ENCODE peak calls at places on chromosomes 5 and 9, in eight cellular contexts. One of them, this sample, is unnamed.

GRCh38 chr9:129225815-129226214 is 47.8 kb upstream of the IER5L start:
- DNase-seq in Calu3: peak
- DNase-seq in mammary epithelial cell: peak
- DNase-seq in tibial artery: peak
- DNase-seq in MM.1S: no peak
- DNase-seq in B cell: no peak
- DNase-seq in fibroblast of pulmonary artery: peak
- DNase-seq in ovary: peak
- DNase-seq in this sample: peak

GRCh38 chr5:160252916-160253315 is 23.6 kb downstream of the FABP6 start:
- DNase-seq in Calu3: no peak
- DNase-seq in mammary epithelial cell: no peak
- DNase-seq in tibial artery: no peak
- DNase-seq in MM.1S: no peak
- DNase-seq in B cell: no peak
- DNase-seq in fibroblast of pulmonary artery: no peak
- DNase-seq in ovary: no peak
- DNase-seq in this sample: no peak

GRCh38 chr9:69044226-69045219 is 9.0 kb downstream of the FXN start:
- DNase-seq in Calu3: peak
- DNase-seq in mammary epithelial cell: peak
- DNase-seq in tibial artery: peak
- DNase-seq in MM.1S: peak
- DNase-seq in B cell: no peak
- DNase-seq in fibroblast of pulmonary artery: peak
- DNase-seq in ovary: no peak
- DNase-seq in this sample: peak

GRCh38 chr5:63564789-63565188 is 397.5 kb downstream of the HTR1A start:
- DNase-seq in Calu3: no peak
- DNase-seq in mammary epithelial cell: no peak
- DNase-seq in tibial artery: no peak
- DNase-seq in MM.1S: no peak
- DNase-seq in B cell: no peak
- DNase-seq in fibroblast of pulmonary artery: no peak
- DNase-seq in ovary: no peak
- DNase-seq in this sample: no peak

GRCh38 chr9:126154182-126154827 is 172.3 kb upstream of the MVB12B start:
- DNase-seq in Calu3: no peak
- DNase-seq in mammary epithelial cell: no peak
- DNase-seq in tibial artery: peak
- DNase-seq in MM.1S: no peak
- DNase-seq in B cell: no peak
- DNase-seq in fibroblast of pulmonary artery: no peak
- DNase-seq in ovary: no peak
- DNase-seq in this sample: no peak

GRCh38 chr5:124669956-124670671 is 76.3 kb downstream of the ZNF608 start:
- DNase-seq in Calu3: no peak
- DNase-seq in mammary epithelial cell: peak
- DNase-seq in tibial artery: no peak
- DNase-seq in MM.1S: no peak
- DNase-seq in B cell: no peak
- DNase-seq in fibroblast of pulmonary artery: peak
- DNase-seq in ovary: no peak
- DNase-seq in this sample: no peak

GRCh38 chr9:25850803-25851202 is 172.6 kb upstream of the TUSC1 start:
- DNase-seq in Calu3: no peak
- DNase-seq in mammary epithelial cell: no peak
- DNase-seq in tibial artery: no peak
- DNase-seq in MM.1S: no peak
- DNase-seq in B cell: no peak
- DNase-seq in fibroblast of pulmonary artery: no peak
- DNase-seq in ovary: no peak
- DNase-seq in this sample: no peak

GRCh38 chr9:98502311-98502975 is 206.3 kb downstream of the GABBR2 start:
- DNase-seq in Calu3: no peak
- DNase-seq in mammary epithelial cell: no peak
- DNase-seq in tibial artery: no peak
- DNase-seq in MM.1S: no peak
- DNase-seq in B cell: no peak
- DNase-seq in fibroblast of pulmonary artery: peak
- DNase-seq in ovary: no peak
- DNase-seq in this sample: no peak

GRCh38 chr9:133964463-133964862 is 27.7 kb downstream of the VAV2 start:
- DNase-seq in Calu3: no peak
- DNase-seq in mammary epithelial cell: no peak
- DNase-seq in tibial artery: no peak
- DNase-seq in MM.1S: no peak
- DNase-seq in B cell: no peak
- DNase-seq in fibroblast of pulmonary artery: no peak
- DNase-seq in ovary: no peak
- DNase-seq in this sample: no peak

GRCh38 chr9:3880851-3881250 is 355.1 kb upstream of the RFX3 start:
- DNase-seq in Calu3: no peak
- DNase-seq in mammary epithelial cell: peak
- DNase-seq in tibial artery: no peak
- DNase-seq in MM.1S: no peak
- DNase-seq in B cell: no peak
- DNase-seq in fibroblast of pulmonary artery: peak
- DNase-seq in ovary: no peak
- DNase-seq in this sample: no peak

GRCh38 chr5:179311091-179311470 is 34.2 kb downstream of the ADAMTS2 start:
- DNase-seq in Calu3: no peak
- DNase-seq in mammary epithelial cell: no peak
- DNase-seq in tibial artery: peak
- DNase-seq in MM.1S: no peak
- DNase-seq in B cell: no peak
- DNase-seq in fibroblast of pulmonary artery: no peak
- DNase-seq in ovary: no peak
- DNase-seq in this sample: no peak

GRCh38 chr9:97470076-97470475 is 31.4 kb upstream of the TMOD1 start:
- DNase-seq in Calu3: peak
- DNase-seq in mammary epithelial cell: no peak
- DNase-seq in tibial artery: no peak
- DNase-seq in MM.1S: peak
- DNase-seq in B cell: no peak
- DNase-seq in fibroblast of pulmonary artery: no peak
- DNase-seq in ovary: no peak
- DNase-seq in this sample: no peak

GRCh38 chr9:106450549-106450948 is 412.4 kb upstream of the ZNF462 start:
- DNase-seq in Calu3: no peak
- DNase-seq in mammary epithelial cell: no peak
- DNase-seq in tibial artery: no peak
- DNase-seq in MM.1S: no peak
- DNase-seq in B cell: no peak
- DNase-seq in fibroblast of pulmonary artery: no peak
- DNase-seq in ovary: no peak
- DNase-seq in this sample: no peak

GRCh38 chr5:57175586-57175985 is 1.7 kb downstream of the GPBP1 start:
- DNase-seq in Calu3: peak
- DNase-seq in mammary epithelial cell: peak
- DNase-seq in tibial artery: no peak
- DNase-seq in MM.1S: peak
- DNase-seq in B cell: peak
- DNase-seq in fibroblast of pulmonary artery: no peak
- DNase-seq in ovary: no peak
- DNase-seq in this sample: no peak

GRCh38 chr9:134518004-134518606 is 123.5 kb upstream of the COL5A1 start:
- DNase-seq in Calu3: no peak
- DNase-seq in mammary epithelial cell: no peak
- DNase-seq in tibial artery: no peak
- DNase-seq in MM.1S: no peak
- DNase-seq in B cell: no peak
- DNase-seq in fibroblast of pulmonary artery: no peak
- DNase-seq in ovary: no peak
- DNase-seq in this sample: no peak

GRCh38 chr5:1319436-1320343 is 24.8 kb upstream of the TERT start:
- DNase-seq in Calu3: no peak
- DNase-seq in mammary epithelial cell: no peak
- DNase-seq in tibial artery: no peak
- DNase-seq in MM.1S: peak
- DNase-seq in B cell: no peak
- DNase-seq in fibroblast of pulmonary artery: no peak
- DNase-seq in ovary: no peak
- DNase-seq in this sample: no peak
- TF ChIP-seq CTCF in Calu3: no peak
- TF ChIP-seq CTCF in mammary epithelial cell: no peak
- TF ChIP-seq CTCF in tibial artery: no peak
- TF ChIP-seq CTCF in MM.1S: no peak
- TF ChIP-seq CTCF in B cell: no peak
- TF ChIP-seq CTCF in fibroblast of pulmonary artery: no peak
- TF ChIP-seq CTCF in ovary: no peak
- TF ChIP-seq CTCF in this sample: no peak

DNA sequence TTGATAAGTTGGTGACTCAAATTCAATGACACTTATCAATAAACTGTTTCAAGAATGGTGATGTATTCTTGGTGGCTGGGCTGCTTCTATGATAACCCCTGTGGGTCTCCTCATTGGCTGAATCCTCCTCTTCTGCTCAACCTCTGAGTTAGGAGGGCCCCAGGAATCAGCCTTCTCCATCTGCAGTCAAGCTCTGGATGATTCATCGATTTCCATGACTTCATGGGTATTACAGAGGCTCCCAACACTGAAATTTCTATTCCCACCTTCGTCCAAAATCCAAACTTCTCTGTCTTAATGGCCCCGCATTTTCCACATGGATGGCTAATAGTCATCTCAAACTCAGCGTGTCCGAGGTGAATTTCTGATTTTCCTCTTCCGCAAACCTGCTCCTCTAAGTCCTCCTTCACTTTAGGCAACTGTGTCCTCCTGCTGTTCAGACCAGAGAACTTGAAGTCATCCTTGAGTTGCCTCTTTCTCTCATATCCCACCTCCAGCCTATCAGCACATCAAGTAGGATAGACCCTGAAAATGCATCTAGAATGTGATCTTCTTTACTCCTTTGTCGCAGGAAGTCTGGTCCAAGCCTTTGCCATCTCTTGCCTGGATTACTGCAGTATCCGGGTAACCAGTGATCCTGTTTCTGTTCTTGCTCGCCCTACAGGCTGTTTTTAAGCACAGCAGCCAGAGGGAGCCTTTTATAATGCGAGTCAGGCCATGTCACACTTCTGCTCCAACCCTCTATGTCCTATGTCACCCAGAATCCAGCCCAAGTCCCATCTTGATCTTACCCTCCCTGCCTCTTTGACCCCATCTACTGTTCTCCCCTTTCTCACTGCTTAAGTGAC is 41.4 kb upstream of the IL7R start:
- DNase-seq in Calu3: no peak
- DNase-seq in mammary epithelial cell: no peak
- DNase-seq in tibial artery: no peak
- DNase-seq in MM.1S: peak
- DNase-seq in B cell: peak
- DNase-seq in fibroblast of pulmonary artery: peak
- DNase-seq in ovary: no peak
- DNase-seq in this sample: peak
- TF ChIP-seq CTCF in Calu3: no peak
- TF ChIP-seq CTCF in mammary epithelial cell: peak
- TF ChIP-seq CTCF in tibial artery: no peak
- TF ChIP-seq CTCF in MM.1S: peak
- TF ChIP-seq CTCF in B cell: peak
- TF ChIP-seq CTCF in fibroblast of pulmonary artery: peak
- TF ChIP-seq CTCF in ovary: no peak
- TF ChIP-seq CTCF in this sample: peak

GRCh38 chr9:71941998-71942567 is 30.6 kb downstream of the C9orf85 start:
- DNase-seq in Calu3: no peak
- DNase-seq in mammary epithelial cell: no peak
- DNase-seq in tibial artery: no peak
- DNase-seq in MM.1S: no peak
- DNase-seq in B cell: no peak
- DNase-seq in fibroblast of pulmonary artery: no peak
- DNase-seq in ovary: no peak
- DNase-seq in this sample: no peak

GRCh38 chr9:71941060-71941568 is 29.7 kb downstream of the C9orf85 start:
- DNase-seq in Calu3: no peak
- DNase-seq in mammary epithelial cell: no peak
- DNase-seq in tibial artery: no peak
- DNase-seq in MM.1S: no peak
- DNase-seq in B cell: no peak
- DNase-seq in fibroblast of pulmonary artery: peak
- DNase-seq in ovary: no peak
- DNase-seq in this sample: no peak

DNA sequence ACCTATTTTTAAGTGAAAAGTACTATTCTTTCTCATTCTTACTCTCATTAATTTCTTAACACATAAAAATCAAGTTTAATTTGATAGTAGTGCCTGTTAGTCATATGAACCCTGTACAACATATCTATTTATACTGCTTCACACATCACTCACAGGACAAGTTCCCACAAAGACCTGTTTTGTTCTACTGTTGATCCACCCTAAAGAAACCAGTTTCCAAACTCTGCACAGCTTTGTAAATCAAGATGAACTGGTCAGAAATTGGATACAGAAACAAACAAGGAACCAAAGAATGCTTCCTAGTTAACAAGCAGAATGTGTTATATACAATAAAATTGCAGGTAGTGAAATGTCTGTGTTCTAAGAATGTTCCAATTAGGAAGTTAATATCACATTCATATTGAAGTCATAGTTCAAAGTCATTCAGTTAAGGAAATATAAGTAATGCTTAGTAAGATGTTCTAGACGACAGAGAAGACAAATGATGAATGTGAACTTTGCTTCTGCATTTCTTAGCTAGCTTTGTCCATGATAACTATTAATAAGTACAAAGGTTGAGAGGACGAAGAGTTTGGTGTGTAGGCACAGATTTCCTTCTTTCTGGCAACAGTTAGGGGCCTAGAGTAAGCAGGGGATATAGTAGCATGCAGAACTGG is 33.4 kb downstream of the C9orf85 start:
- DNase-seq in Calu3: peak
- DNase-seq in mammary epithelial cell: peak
- DNase-seq in tibial artery: no peak
- DNase-seq in MM.1S: no peak
- DNase-seq in B cell: no peak
- DNase-seq in fibroblast of pulmonary artery: no peak
- DNase-seq in ovary: no peak
- DNase-seq in this sample: no peak
- TF ChIP-seq CTCF in Calu3: no peak
- TF ChIP-seq CTCF in mammary epithelial cell: no peak
- TF ChIP-seq CTCF in tibial artery: no peak
- TF ChIP-seq CTCF in MM.1S: no peak
- TF ChIP-seq CTCF in B cell: no peak
- TF ChIP-seq CTCF in fibroblast of pulmonary artery: no peak
- TF ChIP-seq CTCF in ovary: no peak
- TF ChIP-seq CTCF in this sample: no peak

DNA sequence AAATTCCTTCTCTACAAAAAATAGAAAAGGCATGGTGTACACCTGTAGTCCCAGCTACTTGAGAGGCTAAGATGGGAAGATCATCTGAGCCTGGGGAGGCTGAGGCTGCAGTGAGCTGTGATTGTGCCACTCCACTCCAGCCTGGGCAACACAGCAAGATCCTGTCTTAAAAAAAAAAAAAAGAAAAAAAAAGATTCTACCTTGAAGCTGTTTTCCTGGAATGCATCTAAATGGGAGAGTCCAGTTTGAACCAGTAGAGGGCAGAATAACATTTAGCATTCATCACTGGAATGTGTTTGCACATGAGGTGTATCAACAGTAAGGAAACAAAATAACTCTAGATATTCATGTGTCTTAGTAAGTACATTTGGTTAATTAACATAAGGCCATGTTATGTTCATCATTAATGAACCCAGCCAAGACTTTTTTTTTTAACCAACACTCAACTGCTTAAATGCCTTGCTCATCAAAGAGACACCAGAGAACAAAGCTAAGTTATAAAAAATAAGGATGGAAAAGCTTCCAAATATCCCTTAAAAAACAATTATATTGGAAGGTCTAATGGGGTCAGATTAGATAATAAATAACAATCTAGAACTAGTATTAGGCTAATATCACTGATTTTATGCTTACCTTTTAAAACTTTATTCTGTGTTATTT is 16.1 kb downstream of the IFNE start:
- DNase-seq in Calu3: peak
- DNase-seq in mammary epithelial cell: peak
- DNase-seq in tibial artery: no peak
- DNase-seq in MM.1S: peak
- DNase-seq in B cell: peak
- DNase-seq in fibroblast of pulmonary artery: peak
- DNase-seq in ovary: no peak
- DNase-seq in this sample: peak
- TF ChIP-seq CTCF in Calu3: peak
- TF ChIP-seq CTCF in mammary epithelial cell: peak
- TF ChIP-seq CTCF in tibial artery: peak
- TF ChIP-seq CTCF in MM.1S: peak
- TF ChIP-seq CTCF in B cell: peak
- TF ChIP-seq CTCF in fibroblast of pulmonary artery: peak
- TF ChIP-seq CTCF in ovary: no peak
- TF ChIP-seq CTCF in this sample: peak